ENCODE peak calls at places on chromosomes 1 and 21, in five cellular contexts. One of them, this sample, is unnamed.

GRCh38 chr1:61361971-61362370 is 279.6 kb downstream of the NFIA start:
- DNase-seq in esophagus squamous epithelium: no peak
- DNase-seq in upper lobe of left lung: no peak
- DNase-seq in H9: no peak
- DNase-seq in gastrocnemius medialis: no peak
- DNase-seq in this sample: no peak

GRCh38 chr1:232795497-232796068 is 9.6 kb upstream of the MAP10 start:
- DNase-seq in esophagus squamous epithelium: no peak
- DNase-seq in upper lobe of left lung: no peak
- DNase-seq in H9: no peak
- DNase-seq in gastrocnemius medialis: no peak
- DNase-seq in this sample: no peak

GRCh38 chr21:38140192-38140905 is 116.4 kb upstream of the KCNJ15 start:
- DNase-seq in esophagus squamous epithelium: no peak
- DNase-seq in upper lobe of left lung: peak; percentile 86
- DNase-seq in H9: no peak
- DNase-seq in gastrocnemius medialis: no peak
- DNase-seq in this sample: peak; percentile 61

GRCh38 chr1:21262282-21263051 is 27.8 kb downstream of the ECE1 start:
- DNase-seq in esophagus squamous epithelium: no peak
- DNase-seq in upper lobe of left lung: no peak
- DNase-seq in H9: peak; percentile 47
- DNase-seq in gastrocnemius medialis: peak; percentile 47
- DNase-seq in this sample: peak; percentile 89

GRCh38 chr1:196407358-196408041 is 200.7 kb downstream of the KCNT2 start:
- DNase-seq in esophagus squamous epithelium: no peak
- DNase-seq in upper lobe of left lung: no peak
- DNase-seq in H9: no peak
- DNase-seq in gastrocnemius medialis: no peak
- DNase-seq in this sample: no peak

GRCh38 chr1:82565146-82565545 is 764.4 kb downstream of the ADGRL2 start:
- DNase-seq in esophagus squamous epithelium: no peak
- DNase-seq in upper lobe of left lung: no peak
- DNase-seq in H9: peak; percentile 34
- DNase-seq in gastrocnemius medialis: no peak
- DNase-seq in this sample: no peak

GRCh38 chr1:234726359-234726836 is 116.4 kb upstream of the IRF2BP2 start:
- DNase-seq in esophagus squamous epithelium: no peak
- DNase-seq in upper lobe of left lung: no peak
- DNase-seq in H9: peak; percentile 45
- DNase-seq in gastrocnemius medialis: peak; percentile 85
- DNase-seq in this sample: peak; percentile 81

GRCh38 chr1:197912739-197913494 is 4.3 kb upstream of the LHX9 start:
- DNase-seq in esophagus squamous epithelium: no peak
- DNase-seq in upper lobe of left lung: no peak
- DNase-seq in H9: no peak
- DNase-seq in gastrocnemius medialis: no peak
- DNase-seq in this sample: no peak

GRCh38 chr1:161196521-161197451 is 2.1 kb downstream of the ADAMTS4 start:
- DNase-seq in esophagus squamous epithelium: no peak
- DNase-seq in upper lobe of left lung: no peak
- DNase-seq in H9: no peak
- DNase-seq in gastrocnemius medialis: no peak
- DNase-seq in this sample: peak; percentile 70

GRCh38 chr1:13766906-13767564 is 67.0 kb downstream of the PRDM2 start:
- DNase-seq in esophagus squamous epithelium: no peak
- DNase-seq in upper lobe of left lung: no peak
- DNase-seq in H9: no peak
- DNase-seq in gastrocnemius medialis: no peak
- DNase-seq in this sample: no peak

GRCh38 chr1:27727126-27727525 is 1.4 kb downstream of the FAM76A start:
- DNase-seq in esophagus squamous epithelium: no peak
- DNase-seq in upper lobe of left lung: no peak
- DNase-seq in H9: no peak
- DNase-seq in gastrocnemius medialis: no peak
- DNase-seq in this sample: no peak

GRCh38 chr1:180254854-180255253 is 24.8 kb downstream of the LHX4 start:
- DNase-seq in esophagus squamous epithelium: no peak
- DNase-seq in upper lobe of left lung: no peak
- DNase-seq in H9: peak; percentile 26
- DNase-seq in gastrocnemius medialis: no peak
- DNase-seq in this sample: peak; percentile 40

GRCh38 chr1:228900099-228900965 is 165.1 kb downstream of the RHOU start:
- DNase-seq in esophagus squamous epithelium: no peak
- DNase-seq in upper lobe of left lung: no peak
- DNase-seq in H9: no peak
- DNase-seq in gastrocnemius medialis: peak; percentile 36
- DNase-seq in this sample: peak; percentile 69

GRCh38 chr1:156485984-156486383 is 14.6 kb downstream of the MEF2D start:
- DNase-seq in esophagus squamous epithelium: no peak
- DNase-seq in upper lobe of left lung: no peak
- DNase-seq in H9: no peak
- DNase-seq in gastrocnemius medialis: no peak
- DNase-seq in this sample: peak; percentile 41

GRCh38 chr1:20705356-20705755 is 12.5 kb downstream of the KIF17 start:
- DNase-seq in esophagus squamous epithelium: no peak
- DNase-seq in upper lobe of left lung: no peak
- DNase-seq in H9: no peak
- DNase-seq in gastrocnemius medialis: no peak
- DNase-seq in this sample: no peak

GRCh38 chr1:13749543-13750307 is 49.7 kb downstream of the PRDM2 start:
- DNase-seq in esophagus squamous epithelium: no peak
- DNase-seq in upper lobe of left lung: peak; percentile 63
- DNase-seq in H9: no peak
- DNase-seq in gastrocnemius medialis: peak; percentile 6
- DNase-seq in this sample: peak; percentile 79

GRCh38 chr1:161359316-161359715 is 8.4 kb downstream of the CFAP126 start:
- DNase-seq in esophagus squamous epithelium: no peak
- DNase-seq in upper lobe of left lung: no peak
- DNase-seq in H9: no peak
- DNase-seq in gastrocnemius medialis: no peak
- DNase-seq in this sample: no peak

GRCh38 chr21:21064353-21064752 is 66.1 kb downstream of the NCAM2 start:
- DNase-seq in esophagus squamous epithelium: no peak
- DNase-seq in upper lobe of left lung: no peak
- DNase-seq in H9: no peak
- DNase-seq in gastrocnemius medialis: no peak
- DNase-seq in this sample: no peak

GRCh38 chr1:34753163-34753562 is 1.7 kb upstream of the GJB5 start:
- DNase-seq in esophagus squamous epithelium: no peak
- DNase-seq in upper lobe of left lung: no peak
- DNase-seq in H9: no peak
- DNase-seq in gastrocnemius medialis: no peak
- DNase-seq in this sample: no peak

GRCh38 chr1:110594466-110595076 is 11.6 kb downstream of the KCNA2 start:
- DNase-seq in esophagus squamous epithelium: no peak
- DNase-seq in upper lobe of left lung: no peak
- DNase-seq in H9: no peak
- DNase-seq in gastrocnemius medialis: no peak
- DNase-seq in this sample: no peak

GRCh38 chr1:235504122-235504493 is at the start of gene B3GALNT2:
- DNase-seq in esophagus squamous epithelium: no peak
- DNase-seq in upper lobe of left lung: no peak
- DNase-seq in H9: no peak
- DNase-seq in gastrocnemius medialis: no peak
- DNase-seq in this sample: no peak

GRCh38 chr1:185045793-185046441 is 559 bp downstream of the RNF2 start:
- DNase-seq in esophagus squamous epithelium: no peak
- DNase-seq in upper lobe of left lung: peak; percentile 23
- DNase-seq in H9: peak; percentile 48
- DNase-seq in gastrocnemius medialis: no peak
- DNase-seq in this sample: peak; percentile 37
- H3K27ac ChIP-seq in esophagus squamous epithelium: peak overlapping the region; percentile 90
- H3K27ac ChIP-seq in upper lobe of left lung: peak overlapping the region; percentile 87
- H3K27ac ChIP-seq in H9: no peak overlapping the region
- H3K27ac ChIP-seq in gastrocnemius medialis: peak overlapping the region; percentile 84
- H3K27ac ChIP-seq in this sample: peak overlapping the region; percentile 86

DNA sequence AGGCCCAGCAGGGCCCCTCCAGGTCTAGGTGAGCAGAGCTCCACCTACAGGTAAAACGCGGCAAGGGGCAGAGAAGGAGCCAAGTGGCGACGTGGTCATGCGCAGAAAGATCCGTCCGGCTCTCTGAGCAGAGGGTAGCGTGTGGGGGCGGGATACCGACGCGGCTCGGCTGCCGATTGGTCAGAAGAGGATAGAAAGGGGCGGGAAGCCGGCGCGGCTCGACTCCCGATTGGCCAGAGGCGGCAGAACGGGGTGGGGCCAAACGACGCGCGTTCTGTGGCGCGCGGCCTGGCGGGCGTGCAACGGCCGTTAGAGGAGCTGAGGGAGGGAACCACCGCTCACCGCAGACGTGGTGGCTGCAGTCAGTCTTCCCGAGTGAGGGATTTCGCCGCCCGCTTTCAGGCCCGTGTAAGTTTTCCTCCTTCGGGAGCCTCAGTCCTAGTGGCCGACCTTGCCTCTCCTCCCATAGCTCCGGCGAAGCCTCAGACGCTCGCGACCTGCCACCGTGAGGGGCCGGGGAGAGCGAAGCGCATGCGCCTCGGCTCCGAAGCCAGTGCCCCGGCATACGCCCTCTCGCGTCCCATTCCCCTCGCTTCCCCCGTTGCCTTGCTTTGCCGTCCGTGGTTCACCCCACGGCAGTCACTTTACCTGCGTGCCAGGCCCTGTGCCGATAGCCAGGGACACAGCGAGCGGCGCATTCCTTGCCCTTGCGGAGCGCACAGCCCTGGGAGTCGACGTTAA is at the start of gene CEP85:
- DNase-seq in esophagus squamous epithelium: peak; percentile 81
- DNase-seq in upper lobe of left lung: peak; percentile 98
- DNase-seq in H9: peak; percentile 98
- DNase-seq in gastrocnemius medialis: peak; percentile 98
- DNase-seq in this sample: peak; percentile 99
- TF ChIP-seq CTCF in esophagus squamous epithelium: peak; percentile 82
- TF ChIP-seq CTCF in upper lobe of left lung: peak; percentile 70
- TF ChIP-seq CTCF in H9: peak; percentile 94
- TF ChIP-seq CTCF in gastrocnemius medialis: peak; percentile 72
- TF ChIP-seq CTCF in this sample: peak; percentile 81

GRCh38 chr1:64917328-64917861 is 49.0 kb downstream of the JAK1 start:
- DNase-seq in esophagus squamous epithelium: no peak
- DNase-seq in upper lobe of left lung: peak; percentile 81
- DNase-seq in H9: no peak
- DNase-seq in gastrocnemius medialis: peak; percentile 57
- DNase-seq in this sample: peak; percentile 72
- H3K4me1 ChIP-seq in esophagus squamous epithelium: peaks cover 43% of the 10 kb centered on the region
- H3K4me1 ChIP-seq in upper lobe of left lung: peaks cover 61% of the 10 kb centered on the region
- H3K4me1 ChIP-seq in H9: peaks cover 6% of the 10 kb centered on the region
- H3K4me1 ChIP-seq in gastrocnemius medialis: peaks cover 84% of the 10 kb centered on the region
- H3K4me1 ChIP-seq in this sample: peaks cover 79% of the 10 kb centered on the region

DNA sequence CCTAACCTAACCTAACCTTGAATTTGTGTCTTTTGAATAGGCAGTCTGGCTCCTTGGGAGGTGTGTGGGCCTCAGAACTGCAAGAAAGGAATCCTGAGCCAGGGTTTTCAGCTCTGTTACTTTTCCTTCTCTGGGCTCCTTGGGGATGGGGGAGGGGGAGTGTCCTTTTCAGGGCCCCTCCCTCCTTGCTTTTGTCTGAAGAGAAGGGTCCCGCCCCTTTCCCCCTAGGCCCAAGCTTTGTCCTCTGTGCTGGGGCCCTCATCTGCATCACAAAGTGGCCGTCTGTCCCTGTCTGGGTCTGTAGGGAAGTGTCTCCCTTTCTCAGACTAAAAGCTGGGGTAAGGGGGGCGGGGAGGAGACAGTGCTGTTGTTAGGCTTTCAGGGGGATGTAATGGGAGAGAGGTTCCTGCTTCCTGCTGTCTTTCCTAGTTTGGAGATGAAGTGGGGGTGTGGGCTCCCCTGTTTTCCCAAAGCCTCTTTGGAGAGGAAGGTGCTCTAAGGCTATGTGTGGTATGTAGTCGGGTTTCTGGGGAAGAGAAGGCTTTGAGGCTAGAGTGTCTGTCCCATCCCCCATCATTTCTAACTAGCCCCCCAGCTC is 3.1 kb downstream of the AGO1 start:
- DNase-seq in esophagus squamous epithelium: no peak
- DNase-seq in upper lobe of left lung: no peak
- DNase-seq in H9: peak; percentile 97
- DNase-seq in gastrocnemius medialis: no peak
- DNase-seq in this sample: no peak
- H3K27ac ChIP-seq in esophagus squamous epithelium: peak overlapping the region; percentile 14
- H3K27ac ChIP-seq in upper lobe of left lung: no peak overlapping the region
- H3K27ac ChIP-seq in H9: peak overlapping the region; percentile 34
- H3K27ac ChIP-seq in gastrocnemius medialis: no peak overlapping the region
- H3K27ac ChIP-seq in this sample: no peak overlapping the region

GRCh38 chr21:16608209-16608830 is 878.5 kb downstream of the USP25 start:
- DNase-seq in esophagus squamous epithelium: no peak
- DNase-seq in upper lobe of left lung: no peak
- DNase-seq in H9: no peak
- DNase-seq in gastrocnemius medialis: no peak
- DNase-seq in this sample: no peak
- TF ChIP-seq CTCF in esophagus squamous epithelium: no peak
- TF ChIP-seq CTCF in upper lobe of left lung: no peak
- TF ChIP-seq CTCF in H9: peak; percentile 70
- TF ChIP-seq CTCF in gastrocnemius medialis: no peak
- TF ChIP-seq CTCF in this sample: no peak

GRCh38 chr21:42255038-42255601 is 36.2 kb downstream of the ABCG1 start:
- DNase-seq in esophagus squamous epithelium: no peak
- DNase-seq in upper lobe of left lung: no peak
- DNase-seq in H9: no peak
- DNase-seq in gastrocnemius medialis: no peak
- DNase-seq in this sample: no peak

GRCh38 chr21:42257091-42257760 is 38.3 kb downstream of the ABCG1 start:
- DNase-seq in esophagus squamous epithelium: no peak
- DNase-seq in upper lobe of left lung: no peak
- DNase-seq in H9: no peak
- DNase-seq in gastrocnemius medialis: no peak
- DNase-seq in this sample: no peak

GRCh38 chr21:42254631-42255030 is 35.7 kb downstream of the ABCG1 start:
- DNase-seq in esophagus squamous epithelium: no peak
- DNase-seq in upper lobe of left lung: no peak
- DNase-seq in H9: no peak
- DNase-seq in gastrocnemius medialis: no peak
- DNase-seq in this sample: no peak

GRCh38 chr21:42255825-42256224 is 36.9 kb downstream of the ABCG1 start:
- DNase-seq in esophagus squamous epithelium: no peak
- DNase-seq in upper lobe of left lung: no peak
- DNase-seq in H9: no peak
- DNase-seq in gastrocnemius medialis: no peak
- DNase-seq in this sample: peak; percentile 14

GRCh38 chr21:42256316-42256715 is 37.4 kb downstream of the ABCG1 start:
- DNase-seq in esophagus squamous epithelium: no peak
- DNase-seq in upper lobe of left lung: no peak
- DNase-seq in H9: no peak
- DNase-seq in gastrocnemius medialis: no peak
- DNase-seq in this sample: peak; percentile 26
- H3K4me1 ChIP-seq in esophagus squamous epithelium: peaks cover 10% of the 10 kb centered on the region
- H3K4me1 ChIP-seq in upper lobe of left lung: peaks cover 43% of the 10 kb centered on the region
- H3K4me1 ChIP-seq in H9: no peaks in the 10 kb centered on the region
- H3K4me1 ChIP-seq in gastrocnemius medialis: peaks cover 19% of the 10 kb centered on the region
- H3K4me1 ChIP-seq in this sample: peaks cover 15% of the 10 kb centered on the region

This sample was measured in psoas muscle.